ENCODE peak calls at places on chromosomes 12 and 14, in six cellular contexts. X is M059J; Z is stimulated activated CD4-positive, alpha-beta T cell treated with anti-CD3 and anti-CD28 coated beads, Interleukin-2, amount 100 ng/mL, for 48 hours; Q is germinal center; U is right cardiac atrium; W is left lung. O is an unnamed sample.

GRCh38 chr14:88481794-88482193 is 73.0 kb downstream of the PTPN21 start:
- DNase-seq in U (no peak), W (no peak), Z (no peak), X (no peak), Q (no peak), O (no peak)

GRCh38 chr14:31371651-31372050 is 48.7 kb downstream of the HEATR5A start:
- DNase-seq in Q (no peak), Z (no peak), X (no peak), U (no peak), W (no peak), O (no peak)

GRCh38 chr12:31929140-31929526 is 30.1 kb upstream of the RESF1 start:
- DNase-seq in Z (no peak), X (no peak), Q (no peak), W (no peak), U (no peak), O (no peak)

GRCh38 chr12:104669851-104670337 is 213.1 kb downstream of the CHST11 start:
- DNase-seq in Z (no peak), U (peak; percentile 43), Q (no peak), X (peak; percentile 8), W (peak; percentile 82), O (no peak)

GRCh38 chr12:106179086-106179485 is 40.3 kb upstream of the NUAK1 start:
- DNase-seq in X (no peak), Z (no peak), U (no peak), Q (no peak), W (no peak), O (no peak)

GRCh38 chr12:93526786-93527428 is 45.6 kb upstream of the SOCS2 start:
- DNase-seq in U (no peak), Z (no peak), Q (no peak), X (peak; percentile 92), W (no peak), O (peak; percentile 91)

GRCh38 chr14:70622111-70622712 is 19.5 kb upstream of the TTC9 start:
- DNase-seq in U (no peak), W (no peak), Z (peak; percentile 38), X (peak; percentile 49), Q (peak; percentile 61), O (peak; percentile 31)

GRCh38 chr14:67269338-67270060 is 28.3 kb downstream of the PALS1 start:
- DNase-seq in U (no peak), W (no peak), Q (no peak), Z (no peak), X (peak; percentile 65), O (peak; percentile 64)

GRCh38 chr12:70806827-70807226 is 113.7 kb downstream of the PTPRR start:
- DNase-seq in U (no peak), W (no peak), Q (no peak), Z (no peak), X (no peak), O (no peak)

GRCh38 chr12:116599285-116600122 is 40.3 kb downstream of the MAP1LC3B2 start:
- DNase-seq in Z (peak; percentile 60), X (peak; percentile 64), Q (peak; percentile 78), W (peak; percentile 94), U (peak; percentile 86), O (peak; percentile 68)

GRCh38 chr14:91374897-91375747 is 42.5 kb downstream of the CCDC88C start:
- DNase-seq in W (no peak), X (no peak), Z (no peak), U (no peak), Q (no peak), O (no peak)

GRCh38 chr14:33406766-33407165 is 468.1 kb downstream of the NPAS3 start:
- DNase-seq in Q (no peak), Z (no peak), U (no peak), X (no peak), W (no peak), O (no peak)

GRCh38 chr12:43551271-43551970 is 582 bp downstream of the ADAMTS20 start:
- DNase-seq in Q (peak; percentile 3), W (peak; percentile 76), X (no peak), U (no peak), Z (no peak), O (no peak)

GRCh38 chr12:120290541-120291312 is 976 bp downstream of the RNU4-2 start:
- DNase-seq in Z (peak; percentile 22), U (no peak), Q (no peak), W (no peak), X (no peak), O (no peak)

GRCh38 chr14:62179367-62180018 is 417.3 kb downstream of the SNAPC1 start:
- DNase-seq in Z (peak; percentile 11), Q (peak; percentile 11), U (peak; percentile 28), X (peak; percentile 68), W (peak; percentile 29), O (peak; percentile 76)

GRCh38 chr12:121811434-121812319 is 7.9 kb downstream of the SETD1B start:
- DNase-seq in U (peak; percentile 80), W (peak; percentile 95), Q (peak; percentile 80), X (peak; percentile 79), Z (no peak), O (peak; percentile 76)

GRCh38 chr14:29354446-29354845 is 573.2 kb downstream of the PRKD1 start:
- DNase-seq in U (no peak), Z (no peak), Q (no peak), W (no peak), X (no peak), O (no peak)